ENCODE peak calls at places on chromosomes 3 and 15, in five cellular contexts. W, R, M, Q and V are unnamed samples.

GRCh38 chr3:36874351-36874874 is 70.4 kb downstream of the TRANK1 start:
- DNase-seq in R (peak), M (no peak), Q (no peak), W (no peak), V (no peak)

GRCh38 chr15:65087411-65087810 is 10.9 kb downstream of the KBTBD13 start:
- DNase-seq in W (no peak), M (no peak), Q (no peak), R (no peak), V (no peak)

GRCh38 chr15:51870774-51871173 is 41.3 kb downstream of the TMOD3 start:
- DNase-seq in M (no peak), R (no peak), W (no peak), Q (no peak), V (no peak)

GRCh38 chr3:40079203-40079844 is 230.2 kb upstream of the EIF1B start:
- DNase-seq in M (no peak), W (peak), R (no peak), Q (no peak), V (peak)

GRCh38 chr3:129365779-129366178 is 62.7 kb downstream of the EFCAB12 start:
- DNase-seq in R (no peak), M (no peak), W (no peak), Q (no peak), V (no peak)

GRCh38 chr3:25655659-25656058 is 9.0 kb downstream of the TOP2B start:
- DNase-seq in R (no peak), W (no peak), M (no peak), Q (no peak), V (no peak)

GRCh38 chr3:7518471-7518870 is 657.6 kb downstream of the GRM7 start:
- DNase-seq in Q (no peak), W (no peak), R (no peak), M (no peak), V (peak)

GRCh38 chr3:37097776-37098175 is 76.6 kb downstream of the LRRFIP2 start:
- DNase-seq in W (no peak), Q (no peak), M (no peak), R (no peak), V (no peak)

GRCh38 chr15:46222861-46223260 is 588.0 kb downstream of the SQOR start:
- DNase-seq in W (no peak), Q (no peak), R (no peak), M (no peak), V (no peak)

GRCh38 chr3:27679691-27680090 is 42.4 kb downstream of the EOMES start:
- DNase-seq in W (no peak), R (no peak), M (no peak), Q (no peak), V (no peak)

GRCh38 chr3:127483902-127484591 is 106.5 kb downstream of the TPRA1 start:
- DNase-seq in M (no peak), R (peak), W (no peak), Q (peak), V (no peak)

DNA sequence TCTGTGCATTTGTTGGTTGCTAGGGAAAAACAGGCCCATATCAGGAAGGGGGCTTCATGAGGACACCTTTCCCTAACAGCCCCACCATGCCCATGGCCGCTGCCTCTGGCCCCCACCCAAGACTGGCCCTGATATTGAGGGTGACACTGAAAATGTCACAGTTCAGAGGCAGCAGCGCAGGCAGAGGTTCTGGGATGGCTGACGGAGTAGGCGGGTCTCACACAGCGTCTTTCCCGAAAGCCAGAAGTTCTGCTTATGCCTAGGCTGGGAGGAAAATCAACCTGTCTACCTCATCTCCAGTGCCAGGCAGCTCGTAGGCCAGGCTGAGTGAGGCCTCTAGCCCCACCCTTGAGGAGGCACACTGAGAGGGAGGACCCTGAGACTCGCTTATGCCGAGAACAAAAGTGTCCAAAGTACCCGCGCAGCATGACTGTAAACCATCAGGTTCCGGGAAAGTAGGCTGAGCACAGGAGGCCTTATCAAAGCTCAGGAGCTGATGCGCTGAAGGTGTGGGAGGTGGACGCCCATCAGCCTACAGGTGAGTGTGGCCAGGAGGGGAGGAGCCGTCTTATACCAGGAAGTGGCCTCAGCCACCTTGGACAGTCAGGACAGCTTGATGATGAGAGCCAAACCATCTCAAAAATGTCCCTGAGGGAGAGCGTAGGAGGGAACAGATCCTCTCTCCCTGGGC is 27.5 kb downstream of the GRAMD2A start:
- DNase-seq in M (no peak), Q (no peak), R (no peak), W (no peak), V (no peak)
- H3K9ac ChIP-seq in M (no peak), Q (no peak), R (no peak), W (no peak), V (no peak)

DNA sequence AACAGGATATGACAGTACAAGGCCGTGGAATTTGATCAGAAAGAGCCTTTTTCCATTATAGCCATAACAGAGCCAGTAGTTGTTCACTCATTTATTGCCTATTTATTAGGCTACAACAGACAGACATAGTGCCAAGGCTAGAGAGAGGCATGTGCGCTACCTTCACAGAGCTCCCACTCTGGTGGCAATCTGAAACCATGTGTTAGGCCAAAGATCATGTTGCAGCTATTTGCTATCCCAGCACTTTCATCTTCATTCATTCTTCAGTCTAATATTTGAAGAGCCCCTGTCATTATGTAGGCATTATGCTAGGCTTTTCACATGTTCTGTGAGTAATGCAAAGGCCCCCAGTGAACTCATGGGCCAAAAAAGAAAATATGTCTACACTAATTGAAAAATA is 404.8 kb downstream of the IGSF11 start:
- DNase-seq in W (no peak), R (no peak), Q (no peak), M (no peak), V (no peak)
- H2BK15ac ChIP-seq in W (no peak), R (no peak), Q (no peak), M (no peak), V (no peak)

GRCh38 chr3:4801924-4802323 is 177.3 kb upstream of the BHLHE40 start:
- DNase-seq in R (no peak), Q (no peak), M (no peak), W (no peak), V (no peak)

GRCh38 chr3:4806535-4807108 is 172.6 kb upstream of the BHLHE40 start:
- DNase-seq in R (no peak), M (no peak), Q (no peak), W (no peak), V (no peak)

GRCh38 chr3:4802903-4803302 is 176.3 kb upstream of the BHLHE40 start:
- DNase-seq in W (no peak), R (no peak), M (no peak), Q (no peak), V (no peak)

GRCh38 chr3:4805662-4806061 is 173.6 kb upstream of the BHLHE40 start:
- DNase-seq in R (no peak), Q (no peak), M (no peak), W (no peak), V (no peak)

DNA sequence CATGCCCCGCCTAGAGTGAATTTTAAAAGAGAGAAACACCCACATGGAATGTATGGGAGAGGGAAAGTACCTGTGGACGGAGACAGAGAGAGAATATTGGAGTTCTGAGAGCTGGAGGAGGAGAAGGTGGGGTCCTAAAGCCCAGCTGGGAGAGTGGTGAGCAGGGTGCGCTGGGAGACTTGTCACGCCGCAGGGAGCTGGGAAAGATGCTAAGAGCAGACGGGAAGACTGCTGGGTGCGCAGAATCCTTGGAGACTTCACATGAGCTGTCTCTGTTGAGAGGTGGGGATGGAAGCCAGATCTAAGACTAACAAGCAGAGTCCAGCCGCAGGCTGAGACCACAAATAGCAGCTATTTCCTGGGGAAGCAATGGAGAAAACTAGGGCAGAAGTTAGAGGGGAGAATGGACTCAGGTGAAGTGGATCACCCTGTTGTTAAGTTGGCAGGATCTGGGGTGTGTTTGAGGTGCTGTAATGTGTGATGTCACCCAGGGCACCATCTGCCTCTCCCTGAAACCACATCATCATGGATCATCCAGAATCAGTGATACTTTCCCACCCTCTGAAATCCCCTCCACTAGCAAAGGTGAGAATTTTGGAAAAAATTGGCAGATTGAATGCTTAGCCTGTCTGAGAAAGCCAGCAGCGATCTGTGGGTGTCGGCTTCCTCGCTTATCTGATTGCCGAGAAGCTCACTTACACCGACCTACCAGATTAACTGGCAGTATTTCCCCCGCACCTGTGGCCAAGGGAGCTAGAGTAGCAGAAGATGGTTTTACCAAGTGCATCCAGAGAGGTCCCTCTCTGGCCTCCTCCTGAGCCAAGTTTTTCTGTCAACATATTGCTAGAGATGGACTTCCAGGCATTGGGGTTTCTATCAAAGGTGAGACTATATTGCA is 174.8 kb upstream of the BHLHE40 start:
- DNase-seq in W (no peak), Q (no peak), M (no peak), R (no peak), V (no peak)
- H4K91ac ChIP-seq in W (no peak), Q (no peak), M (no peak), R (no peak), V (no peak)

DNA sequence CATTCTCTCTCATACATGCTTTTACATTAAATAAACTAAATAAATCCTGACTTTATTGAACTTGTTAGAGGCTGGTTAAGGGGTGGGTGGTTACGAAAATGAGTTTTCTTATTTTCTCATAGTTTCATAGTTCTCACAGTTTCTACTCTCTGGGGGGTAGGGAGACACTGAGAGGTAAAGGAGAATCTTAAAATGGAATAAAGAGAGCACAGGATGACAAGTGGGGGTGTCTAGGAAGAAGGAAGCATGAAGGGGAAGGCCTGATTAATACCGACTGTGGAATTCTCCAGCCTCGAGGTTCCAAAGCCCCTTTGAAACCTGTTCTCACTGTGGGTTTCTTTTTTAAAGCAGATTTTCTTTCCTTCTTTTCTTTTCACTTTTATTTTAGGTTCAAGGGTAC is 66.4 kb upstream of the TRA2B start:
- DNase-seq in R (no peak), W (no peak), M (no peak), Q (no peak), V (no peak)
- H3K9ac ChIP-seq in R (no peak), W (no peak), M (no peak), Q (no peak), V (no peak)

GRCh38 chr3:46564190-46565112 is 1.7 kb downstream of the LRRC2 start:
- DNase-seq in M (no peak), R (peak), W (no peak), Q (no peak), V (peak)
- H2BK15ac ChIP-seq in M (no peak), R (peak), W (peak), Q (no peak), V (no peak)

GRCh38 chr15:83346342-83346741 is 61.9 kb upstream of the BNC1 start:
- DNase-seq in M (no peak), R (no peak), Q (no peak), W (no peak), V (no peak)
- H4K91ac ChIP-seq in M (no peak), R (no peak), Q (no peak), W (no peak), V (no peak)

GRCh38 chr15:90749754-90750153 is 32.6 kb downstream of the BLM start:
- DNase-seq in Q (no peak), R (no peak), M (no peak), W (no peak), V (no peak)
- H3K9ac ChIP-seq in Q (no peak), R (no peak), M (no peak), W (no peak), V (no peak)